ENCODE peak calls at places on chromosomes 13 and 19, in nine cellular contexts. X is stimulated activated CD8-positive, alpha-beta memory T cell treated with anti-CD3 and anti-CD28 coated beads, Interleukin-4, amount 100 ng/mL, for 1 hour; B is HEK293T; U is testis; S is T-helper 1 cell; Y is hippocampal formation; N is H54; D is activated CD8-positive, alpha-beta T cell treated with anti-CD3 and anti-CD28 coated beads, Interleukin-2, amount 10 ng/mL, durations not matched to agents 7 days and 5 days; F is spleen. E is an unnamed sample.

GRCh38 chr13:98509271-98510155 is 67.4 kb downstream of the STK24 start:
- DNase-seq in X (peak), B (no peak), U (peak), S (no peak), Y (peak), N (peak), D (no peak), F (no peak), E (no peak)

GRCh38 chr19:9205506-9206113 is 13.8 kb downstream of the OR7D4 start:
- DNase-seq in X (peak), B (peak), U (peak), S (peak), Y (peak), N (peak), D (peak), F (peak), E (peak)

GRCh38 chr13:84870190-84870589 is 929.0 kb downstream of the SLITRK6 start:
- DNase-seq in X (no peak), B (peak), U (no peak), S (no peak), Y (no peak), N (no peak), D (no peak), F (no peak), E (peak)

GRCh38 chr13:95301947-95302386 is 716 bp upstream of the ABCC4 start:
- DNase-seq in X (no peak), B (peak), U (no peak), S (no peak), Y (no peak), N (no peak), D (peak), F (no peak), E (no peak)

GRCh38 chr13:21733475-21734311 is 62.8 kb downstream of the FGF9 start:
- DNase-seq in X (no peak), B (no peak), U (no peak), S (no peak), Y (no peak), N (no peak), D (no peak), F (no peak), E (no peak)

GRCh38 chr19:18339703-18340102 is 695 bp upstream of the PGPEP1 start:
- DNase-seq in X (no peak), B (no peak), U (no peak), S (no peak), Y (no peak), N (peak), D (no peak), F (no peak), E (no peak)

GRCh38 chr13:101941095-101941777 is 460.6 kb downstream of the FGF14 start:
- DNase-seq in X (no peak), B (no peak), U (no peak), S (no peak), Y (no peak), N (no peak), D (no peak), F (no peak), E (no peak)

GRCh38 chr19:16266586-16266942 is 58.1 kb upstream of the KLF2 start:
- DNase-seq in X (peak), B (no peak), U (no peak), S (peak), Y (no peak), N (no peak), D (peak), F (no peak), E (no peak)

GRCh38 chr19:30029721-30030510 is 87.9 kb downstream of the URI1 start:
- DNase-seq in X (no peak), B (no peak), U (no peak), S (no peak), Y (no peak), N (no peak), D (no peak), F (no peak), E (no peak)

GRCh38 chr13:110403315-110403714 is 96.2 kb downstream of the COL4A2 start:
- DNase-seq in X (no peak), B (no peak), U (no peak), S (no peak), Y (no peak), N (no peak), D (no peak), F (no peak), E (no peak)

GRCh38 chr13:65964672-65965071 is 1265.5 kb downstream of the PCDH9 start:
- DNase-seq in X (no peak), B (no peak), U (no peak), S (no peak), Y (no peak), N (no peak), D (no peak), F (no peak), E (no peak)

GRCh38 chr19:51660975-51661600 is 14.5 kb upstream of the SIGLEC14 start:
- DNase-seq in X (peak), B (peak), U (peak), S (no peak), Y (peak), N (peak), D (peak), F (peak), E (peak)

GRCh38 chr19:11612816-11613511 is 15.7 kb downstream of the ZNF627 start:
- DNase-seq in X (no peak), B (no peak), U (no peak), S (no peak), Y (no peak), N (no peak), D (no peak), F (no peak), E (no peak)

GRCh38 chr13:78176880-78177279 is 258.2 kb upstream of the EDNRB start:
- DNase-seq in X (no peak), B (no peak), U (no peak), S (no peak), Y (no peak), N (no peak), D (no peak), F (no peak), E (no peak)

GRCh38 chr13:75316427-75316826 is 165.5 kb downstream of the TBC1D4 start:
- DNase-seq in X (no peak), B (no peak), U (no peak), S (no peak), Y (no peak), N (no peak), D (no peak), F (no peak), E (no peak)

GRCh38 chr19:47661571-47661970 is 51.7 kb upstream of the EHD2 start:
- DNase-seq in X (no peak), B (no peak), U (no peak), S (no peak), Y (no peak), N (no peak), D (no peak), F (no peak), E (no peak)

GRCh38 chr19:45468159-45468651 is 409 bp downstream of the FOSB start:
- DNase-seq in X (no peak), B (no peak), U (peak), S (no peak), Y (no peak), N (no peak), D (peak), F (peak), E (no peak)

GRCh38 chr13:70171151-70171550 is 62.9 kb upstream of the KLHL1 start:
- DNase-seq in X (no peak), B (no peak), U (no peak), S (no peak), Y (no peak), N (no peak), D (no peak), F (no peak), E (peak)

GRCh38 chr19:3618144-3618810 is 8.3 kb downstream of the CACTIN start:
- DNase-seq in X (peak), B (peak), U (peak), S (no peak), Y (no peak), N (no peak), D (peak), F (peak), E (peak)

GRCh38 chr19:38307076-38307475 is 3.0 kb downstream of the C19orf33 start:
- DNase-seq in X (no peak), B (no peak), U (no peak), S (no peak), Y (no peak), N (no peak), D (no peak), F (no peak), E (no peak)

GRCh38 chr13:27371932-27372331 is 52.5 kb upstream of the GTF3A start:
- DNase-seq in X (no peak), B (no peak), U (no peak), S (no peak), Y (no peak), N (no peak), D (no peak), F (no peak), E (no peak)

GRCh38 chr13:74210693-74211393 is 76.6 kb upstream of the KLF12 start:
- DNase-seq in X (no peak), B (peak), U (peak), S (no peak), Y (no peak), N (peak), D (no peak), F (no peak), E (peak)

GRCh38 chr19:2494447-2495129 is 18.7 kb downstream of the GADD45B start:
- DNase-seq in X (peak), B (no peak), U (peak), S (peak), Y (peak), N (no peak), D (peak), F (peak), E (peak)

GRCh38 chr19:38392707-38393308 is 4.3 kb downstream of the SPRED3 start:
- DNase-seq in X (no peak), B (no peak), U (no peak), S (no peak), Y (no peak), N (peak), D (no peak), F (no peak), E (no peak)

GRCh38 chr19:53432088-53432661 is 391 bp downstream of the ZNF761 start:
- DNase-seq in X (no peak), B (peak), U (no peak), S (peak), Y (no peak), N (no peak), D (peak), F (peak), E (peak)

GRCh38 chr13:111363591-111363990 is 43.1 kb downstream of the TEX29 start:
- DNase-seq in X (no peak), B (no peak), U (no peak), S (no peak), Y (no peak), N (no peak), D (no peak), F (peak), E (no peak)

GRCh38 chr13:41054919-41055619 is 6.2 kb upstream of the WBP4 start:
- DNase-seq in X (no peak), B (peak), U (no peak), S (no peak), Y (no peak), N (no peak), D (no peak), F (no peak), E (no peak)

GRCh38 chr13:93689333-93689732 is 462.7 kb downstream of the GPC6 start:
- DNase-seq in X (no peak), B (no peak), U (no peak), S (no peak), Y (no peak), N (no peak), D (no peak), F (no peak), E (no peak)

GRCh38 chr13:49690133-49690989 is 925 bp downstream of the EBPL start:
- DNase-seq in X (no peak), B (peak), U (peak), S (no peak), Y (no peak), N (peak), D (no peak), F (no peak), E (peak)

E was measured in BE2C.